ENCODE peak calls at places on chromosomes 2 and 18, in seven cellular contexts. G is breast epithelium, V is IMR-90, Z is mammary epithelial cell, J is K562, B is neuronal stem cell, Q is left ventricle myocardium inferior. N is an unnamed sample. For H3K4me1, the result is how much of the 10 kb centered on the place peaks cover.

GRCh38 chr18:49652841-49653240 is 91.0 kb downstream of the LIPG start:
- DNase-seq in B (no peak), J (no peak), Z (no peak), G (no peak), V (no peak), Q (no peak), N (no peak)

GRCh38 chr2:54641988-54642387 is 81.5 kb upstream of the EML6 start:
- DNase-seq in G (no peak), J (no peak), Q (peak), Z (no peak), B (no peak), V (no peak), N (no peak)

GRCh38 chr2:50596521-50596920 is 435.4 kb downstream of the NRXN1 start:
- DNase-seq in G (no peak), V (no peak), B (no peak), Q (no peak), Z (no peak), J (no peak), N (no peak)

GRCh38 chr2:136322436-136322835 is 204.5 kb upstream of the CXCR4 start:
- DNase-seq in G (no peak), Z (no peak), Q (no peak), V (no peak), B (no peak), J (no peak), N (no peak)

GRCh38 chr18:49628993-49629795 is 67.3 kb downstream of the LIPG start:
- DNase-seq in Q (peak), G (no peak), Z (no peak), B (no peak), V (no peak), J (no peak), N (no peak)

GRCh38 chr2:115654362-115654761 is 1211.9 kb downstream of the DPP10 start:
- DNase-seq in J (no peak), B (no peak), V (no peak), Z (no peak), Q (no peak), G (no peak), N (no peak)

GRCh38 chr2:6888724-6889123 is 11.1 kb downstream of the RSAD2 start:
- DNase-seq in V (no peak), J (peak), Z (no peak), B (no peak), Q (no peak), G (no peak), N (no peak)

GRCh38 chr2:203664029-203664755 is 42.2 kb upstream of the CD28 start:
- DNase-seq in J (no peak), Z (peak), G (no peak), Q (no peak), V (no peak), B (no peak), N (no peak)

GRCh38 chr2:30800159-30800558 is 7.1 kb downstream of the CAPN13 start:
- DNase-seq in Z (no peak), B (no peak), J (no peak), V (no peak), Q (no peak), G (no peak), N (no peak)

GRCh38 chr18:75837316-75837715 is 409.8 kb upstream of the SMIM21 start:
- DNase-seq in G (no peak), B (no peak), Q (no peak), V (no peak), Z (no peak), J (no peak), N (no peak)

GRCh38 chr2:136247204-136247990 is 129.4 kb upstream of the CXCR4 start:
- DNase-seq in Q (no peak), G (no peak), B (no peak), J (no peak), V (no peak), Z (peak), N (no peak)

GRCh38 chr2:63792523-63792922 is 49.2 kb upstream of the UGP2 start:
- DNase-seq in J (no peak), B (no peak), V (peak), Q (no peak), Z (peak), G (no peak), N (no peak)

GRCh38 chr2:32064021-32064678 is 794 bp downstream of the SPAST start:
- DNase-seq in B (no peak), V (no peak), J (peak), Q (no peak), G (no peak), Z (peak), N (no peak)

GRCh38 chr2:179051250-179051649 is 1.3 kb upstream of the CCDC141 start:
- DNase-seq in J (no peak), B (no peak), Q (no peak), Z (no peak), G (no peak), V (no peak), N (no peak)

GRCh38 chr2:190717764-190718651 is 69.1 kb downstream of the NAB1 start:
- DNase-seq in J (no peak), V (no peak), Z (no peak), B (no peak), Q (no peak), G (no peak), N (no peak)

DNA sequence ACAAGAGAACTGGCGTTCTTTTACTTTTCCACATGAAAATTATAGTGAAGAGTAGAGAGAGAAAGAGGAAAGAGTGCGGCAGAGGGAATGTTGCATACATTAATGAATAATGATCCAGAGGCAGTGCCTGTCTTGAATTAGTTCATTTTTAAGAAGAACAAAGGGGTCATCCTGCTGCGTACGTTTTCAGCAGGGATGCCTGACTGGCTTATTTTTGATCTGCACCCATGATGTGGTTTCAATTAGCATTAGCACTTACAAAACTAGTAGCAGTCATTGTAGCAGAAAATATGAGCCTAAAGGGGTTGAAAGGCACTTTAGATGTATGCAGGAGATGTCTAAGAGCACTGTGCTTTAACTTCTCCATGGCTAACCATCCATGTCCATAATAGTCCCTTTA is 612.6 kb downstream of the NYAP2 start:
- DNase-seq in Q (no peak), G (no peak), J (no peak), V (no peak), Z (no peak), B (no peak), N (no peak)
- H3K4me1 ChIP-seq in Q (under half), G (under half), J (under half), V (under half), Z (under half), B (under half), N (under half)

DNA sequence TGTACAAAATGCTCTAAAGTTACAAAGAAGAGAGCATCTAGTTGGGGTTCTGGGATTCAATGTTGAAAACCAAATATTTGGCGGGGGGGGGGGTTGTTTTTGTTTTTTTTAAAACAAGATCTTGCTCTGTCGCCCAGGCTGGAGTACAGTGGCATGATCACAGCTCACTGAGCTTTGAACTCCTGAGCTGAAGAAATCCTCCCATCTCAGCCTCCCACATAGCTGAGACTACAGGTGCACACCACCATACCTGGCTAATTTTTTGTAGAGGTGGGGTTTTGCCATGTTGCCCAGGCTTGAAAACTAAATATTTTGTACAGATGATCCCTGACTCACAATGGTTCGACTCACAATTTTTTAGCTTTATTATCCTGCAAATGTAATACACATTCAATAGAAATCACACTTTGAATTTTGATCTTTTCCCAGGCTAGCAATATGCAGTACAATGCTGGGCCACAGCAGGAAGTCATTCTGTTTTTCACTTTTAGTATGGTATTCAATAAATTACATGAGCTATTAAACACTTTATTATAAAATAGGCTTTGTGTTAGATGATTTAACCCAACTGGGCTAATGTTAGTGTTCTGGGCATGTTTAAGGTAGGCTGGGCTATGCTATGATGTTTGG is 7.6 kb downstream of the BARD1 start:
- DNase-seq in V (no peak), J (no peak), Z (no peak), B (no peak), G (no peak), Q (no peak), N (no peak)
- H3K4me1 ChIP-seq in V (under half), J (under half), Z (under half), B (under half), G (under half), Q (under half), N (under half)

GRCh38 chr2:112151701-112152440 is 13.7 kb downstream of the FBLN7 start:
- DNase-seq in J (no peak), V (no peak), G (no peak), Z (no peak), B (no peak), Q (no peak), N (no peak)

GRCh38 chr2:112150447-112150846 is 12.3 kb downstream of the FBLN7 start:
- DNase-seq in B (no peak), Q (no peak), Z (peak), G (peak), J (no peak), V (peak), N (no peak)

GRCh38 chr2:112151275-112151674 is 13.1 kb downstream of the FBLN7 start:
- DNase-seq in G (no peak), V (no peak), Z (no peak), Q (no peak), B (no peak), J (no peak), N (no peak)

GRCh38 chr2:112149866-112150435 is 11.8 kb downstream of the FBLN7 start:
- DNase-seq in J (no peak), B (no peak), Z (no peak), V (no peak), Q (no peak), G (no peak), N (no peak)

DNA sequence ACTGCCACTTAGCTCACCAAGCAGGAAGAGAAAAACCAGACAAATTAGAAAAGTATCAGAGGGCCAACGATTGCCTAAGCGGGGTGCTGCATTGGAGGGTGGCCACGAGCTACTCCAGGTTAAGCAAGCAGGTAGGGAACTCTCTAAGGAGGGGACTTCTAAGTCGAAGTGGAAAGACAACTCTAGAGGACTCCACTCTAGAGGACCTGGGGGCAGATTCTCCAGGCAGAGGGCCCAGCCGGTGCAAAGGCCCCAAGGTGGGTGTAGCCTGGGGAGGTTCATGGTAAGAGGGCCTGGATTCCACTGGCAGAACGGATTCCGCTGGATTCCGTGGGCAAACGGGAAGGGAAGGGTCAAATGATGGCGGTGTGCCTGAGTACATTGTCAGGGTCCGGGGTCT is 12.7 kb downstream of the FBLN7 start:
- DNase-seq in J (no peak), Z (no peak), G (no peak), B (no peak), V (no peak), Q (no peak), N (no peak)
- H3K4me1 ChIP-seq in J (under half), Z (under half), G (under half), B (under half), V (under half), Q (under half), N (under half)

DNA sequence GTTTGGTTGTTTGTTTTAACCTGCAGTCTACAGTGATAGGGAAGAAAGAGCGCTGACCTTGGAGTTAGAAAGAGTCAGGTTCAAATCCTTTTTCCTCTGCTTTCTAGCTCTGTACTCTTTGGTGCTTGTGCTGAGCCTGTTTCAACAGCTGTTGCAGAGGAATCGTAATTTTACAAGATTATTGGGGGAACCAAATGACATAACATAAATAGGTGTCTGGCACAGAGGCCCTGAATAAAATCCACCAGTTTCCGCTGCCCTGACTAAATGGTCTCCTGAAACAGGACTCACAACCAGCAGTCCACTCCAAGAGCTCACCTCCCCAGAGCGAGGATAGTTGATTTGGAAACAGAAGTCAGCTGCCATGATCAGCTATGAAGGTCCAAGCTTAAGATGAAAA is 125.0 kb upstream of the CDC42EP3 start:
- DNase-seq in V (no peak), Q (no peak), G (no peak), Z (no peak), B (no peak), J (no peak), N (no peak)
- H3K4me1 ChIP-seq in V (under half), Q (under half), G (under half), Z (under half), B (under half), J (under half), N (under half)

DNA sequence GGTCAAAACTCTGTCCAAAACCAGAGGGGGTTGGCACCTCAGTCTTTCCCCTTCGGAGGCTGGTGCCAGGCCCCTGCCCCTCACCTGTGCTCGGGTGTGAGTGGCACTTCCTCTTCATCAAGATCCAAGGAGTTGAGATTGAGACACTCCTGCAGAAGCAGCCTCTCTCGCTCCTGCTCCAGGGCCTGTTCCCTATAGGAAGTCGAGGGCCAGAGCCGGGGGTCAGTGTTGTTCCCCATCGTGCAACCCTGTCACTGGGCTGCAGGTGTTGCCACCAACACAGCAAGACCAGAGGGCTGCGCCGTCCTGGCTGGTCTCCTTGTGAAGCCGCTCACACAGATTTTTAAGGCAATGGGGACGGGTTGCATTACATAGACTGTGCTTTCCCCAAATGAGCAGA is 18.9 kb downstream of the FAM178B start:
- DNase-seq in Z (no peak), Q (no peak), B (no peak), G (no peak), V (no peak), J (no peak), N (no peak)
- H3K4me1 ChIP-seq in Z (under half), Q (under half), B (under half), G (under half), V (under half), J (under half), N (under half)

GRCh38 chr2:73109796-73110540 is 2.8 kb downstream of the RAB11FIP5 start:
- DNase-seq in Q (no peak), G (no peak), B (no peak), V (no peak), J (no peak), Z (no peak), N (no peak)
- H3K4me1 ChIP-seq in Q (half or more), G (under half), B (under half), V (under half), J (under half), Z (under half), N (half or more)

DNA sequence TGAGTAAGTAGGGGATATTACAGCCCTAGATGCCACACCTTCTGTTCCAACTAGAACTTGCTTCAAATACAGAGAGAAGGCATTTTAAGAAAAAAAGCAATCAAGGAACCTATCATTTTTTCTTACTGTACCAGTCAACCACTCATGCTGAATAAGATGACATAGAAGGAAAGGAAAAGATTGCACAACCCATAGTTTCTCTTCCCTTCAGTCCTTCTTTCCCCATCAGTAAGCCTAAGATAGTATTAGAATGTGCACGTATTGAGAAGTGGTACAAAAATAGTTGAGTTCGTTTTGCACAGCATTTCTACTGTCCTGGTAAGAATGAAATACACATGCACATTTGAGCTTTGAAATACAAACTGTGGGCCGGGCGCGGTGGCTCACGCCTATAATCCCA is 27.0 kb upstream of the HK2 start:
- DNase-seq in G (no peak), B (no peak), J (no peak), V (no peak), Z (no peak), Q (no peak), N (no peak)
- H3K4me1 ChIP-seq in G (under half), B (under half), J (under half), V (under half), Z (under half), Q (under half), N (under half)

DNA sequence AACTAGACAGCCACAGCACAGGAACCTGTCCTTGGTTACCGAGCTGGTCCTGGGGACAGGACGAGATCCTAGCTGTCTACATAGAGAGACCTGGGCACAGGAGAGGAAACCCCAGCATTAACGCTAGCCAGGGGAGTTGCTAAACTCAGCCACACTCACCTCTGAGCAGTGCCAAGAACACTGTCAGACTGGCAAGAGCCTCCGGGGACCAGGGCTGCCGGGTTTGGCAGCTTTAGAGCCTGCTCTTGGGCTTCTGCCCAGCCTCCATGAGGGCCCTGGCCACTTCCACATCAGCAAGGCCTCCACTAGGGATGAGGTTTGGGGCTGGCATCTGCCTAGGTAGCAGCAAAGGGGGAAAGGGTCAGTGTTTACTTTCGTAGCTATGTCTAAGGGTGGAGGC is 6.7 kb downstream of the TMBIM1 start:
- DNase-seq in Z (peak), Q (peak), G (peak), J (no peak), V (peak), B (no peak), N (no peak)
- H3K4me1 ChIP-seq in Z (half or more), Q (half or more), G (under half), J (under half), V (under half), B (under half), N (half or more)

GRCh38 chr18:36031407-36031806 is 36.0 kb downstream of the RPRD1A start:
- DNase-seq in G (no peak), V (no peak), Q (no peak), Z (no peak), J (no peak), B (no peak), N (no peak)

GRCh38 chr18:36038102-36038663 is 29.2 kb downstream of the RPRD1A start:
- DNase-seq in Z (no peak), J (no peak), V (no peak), B (no peak), Q (no peak), G (no peak), N (no peak)

GRCh38 chr18:36031903-36032302 is 35.5 kb downstream of the RPRD1A start:
- DNase-seq in V (no peak), Q (no peak), B (no peak), G (no peak), J (no peak), Z (no peak), N (no peak)

GRCh38 chr18:36035253-36035652 is 32.1 kb downstream of the RPRD1A start:
- DNase-seq in G (no peak), Q (no peak), J (no peak), B (no peak), V (no peak), Z (no peak), N (no peak)

DNA sequence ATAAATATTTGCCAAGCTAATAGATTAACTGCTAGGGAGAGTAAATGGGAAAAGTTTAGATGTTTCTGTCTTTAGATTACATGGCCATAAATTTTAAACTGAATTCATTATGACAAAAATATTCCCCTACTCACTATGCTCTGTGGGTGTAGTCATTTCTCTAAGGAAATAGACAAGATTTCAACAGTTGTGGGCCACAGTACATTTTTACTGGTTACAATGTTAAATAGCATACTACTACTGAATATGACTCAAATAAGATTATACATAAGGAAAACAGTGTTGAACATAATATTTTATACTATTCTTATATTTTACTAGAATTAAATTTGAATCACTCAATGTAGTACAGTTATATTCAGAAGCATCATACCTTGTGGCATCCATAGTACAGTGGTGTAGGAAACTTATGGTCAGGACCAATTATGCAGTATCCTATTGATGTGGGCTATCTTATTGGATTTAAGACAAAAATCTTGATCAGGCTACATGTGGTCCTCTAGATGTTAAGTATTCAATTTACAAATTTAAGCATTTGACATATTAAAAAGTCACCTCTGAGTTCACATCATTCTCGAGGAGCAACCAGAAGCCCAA is 33.0 kb downstream of the RPRD1A start:
- DNase-seq in G (no peak), B (no peak), J (no peak), Z (no peak), V (no peak), Q (no peak), N (no peak)
- H3K4me1 ChIP-seq in G (under half), B (under half), J (under half), Z (under half), V (under half), Q (under half), N (under half)

GRCh38 chr2:233079473-233079877 is 19.3 kb downstream of the INPP5D start:
- DNase-seq in G (no peak), V (no peak), B (no peak), Z (no peak), Q (no peak), J (no peak), N (no peak)
- H3K4me1 ChIP-seq in G (under half), V (under half), B (under half), Z (under half), Q (under half), J (under half), N (half or more)